ENCODE peak calls at places on chromosomes 4 and X, in ten cellular contexts. A is CD8-positive, alpha-beta memory T cell; W is iPS DF 6.9; K is sciatic nerve; J is fibroblast of lung; Q is left ventricle myocardium superior; D is heart right ventricle; T is AG08396; X is NB4; N is suprapubic skin. Z is an unnamed sample.

GRCh38 chrX:37684426-37684825 is 1.2 kb upstream of the XK start:
- DNase-seq in X (peak; percentile 45), N (no peak), A (no peak), K (no peak), Q (no peak), J (peak; percentile 13), D (no peak), W (no peak), T (no peak), Z (no peak)

GRCh38 chrX:45187731-45188130 is 12.9 kb downstream of the DIPK2B start:
- DNase-seq in W (no peak), T (no peak), D (no peak), Q (no peak), X (no peak), A (no peak), N (no peak), K (no peak), J (peak; percentile 1), Z (no peak)

GRCh38 chrX:154468217-154468616 is 10.1 kb downstream of the PLXNA3 start:
- DNase-seq in X (no peak), K (no peak), A (no peak), Q (no peak), T (no peak), W (no peak), J (no peak), D (no peak), N (no peak), Z (no peak)

GRCh38 chrX:149903889-149904748 is 23.1 kb downstream of the MAGEA8 start:
- DNase-seq in N (no peak), W (no peak), D (no peak), K (no peak), T (no peak), A (no peak), J (peak; percentile 9), X (no peak), Q (no peak), Z (no peak)

GRCh38 chr4:150784939-150785338 is 203.0 kb downstream of the MAB21L2 start:
- DNase-seq in Q (no peak), D (no peak), J (no peak), X (no peak), K (no peak), A (no peak), N (no peak), W (no peak), T (no peak), Z (no peak)

GRCh38 chr4:137156054-137156453 is 376.2 kb downstream of the PCDH18 start:
- DNase-seq in J (peak; percentile 74), K (no peak), W (no peak), N (no peak), D (no peak), T (peak; percentile 41), X (no peak), A (no peak), Q (no peak), Z (no peak)

GRCh38 chr4:109921384-109921808 is 8.7 kb downstream of the EGF start:
- DNase-seq in N (no peak), D (no peak), K (no peak), T (peak; percentile 20), Q (no peak), X (no peak), A (no peak), W (no peak), J (peak; percentile 34), Z (no peak)

GRCh38 chr4:185143596-185143969 is 517 bp downstream of the SLC25A4 start:
- DNase-seq in K (no peak), D (peak; percentile 72), J (peak; percentile 27), W (no peak), X (peak; percentile 33), A (peak; percentile 14), T (peak; percentile 45), N (no peak), Q (peak; percentile 84), Z (no peak)

GRCh38 chr4:188439641-188440311 is 300.5 kb downstream of the TRIML1 start:
- DNase-seq in A (no peak), T (no peak), N (no peak), Q (peak; percentile 56), K (no peak), D (peak; percentile 31), J (peak; percentile 14), X (no peak), W (no peak), Z (no peak)

GRCh38 chrX:9861711-9862110 is 75.5 kb downstream of the SHROOM2 start:
- DNase-seq in Q (no peak), K (no peak), N (no peak), T (no peak), D (no peak), X (no peak), W (no peak), J (no peak), A (no peak), Z (no peak)

GRCh38 chr4:139575072-139575471 is 19.1 kb upstream of the SETD7 start:
- DNase-seq in A (no peak), D (no peak), T (no peak), J (no peak), N (no peak), K (no peak), Q (no peak), X (no peak), W (no peak), Z (no peak)

GRCh38 chr4:47690611-47691010 is 147.3 kb downstream of the CORIN start:
- DNase-seq in D (no peak), X (peak; percentile 9), A (no peak), T (no peak), Q (no peak), W (no peak), N (no peak), J (no peak), K (no peak), Z (no peak)

GRCh38 chrX:101729986-101730385 is 70.3 kb upstream of the ARMCX2 start:
- DNase-seq in N (no peak), A (no peak), T (no peak), J (no peak), K (no peak), D (no peak), W (no peak), Q (no peak), X (no peak), Z (no peak)

GRCh38 chrX:77446029-77446585 is 1.1 kb upstream of the FGF16 start:
- DNase-seq in A (no peak), Q (peak; percentile 30), J (no peak), W (no peak), X (peak; percentile 25), D (peak; percentile 15), T (no peak), N (no peak), K (no peak), Z (no peak)

GRCh38 chr4:94803181-94803580 is 45.4 kb downstream of the BMPR1B start:
- DNase-seq in X (no peak), D (no peak), J (no peak), K (no peak), T (no peak), N (no peak), W (no peak), Q (no peak), A (no peak), Z (no peak)

GRCh38 chr4:140756292-140757219 is at the start of gene TBC1D9:
- DNase-seq in N (peak; percentile 84), Q (peak; percentile 88), X (peak; percentile 12), K (peak; percentile 82), T (peak; percentile 69), W (peak; percentile 79), J (peak; percentile 70), D (peak; percentile 84), A (no peak), Z (peak; percentile 91)

GRCh38 chr4:134544303-134544761 is 342.7 kb upstream of the PABPC4L start:
- DNase-seq in X (no peak), K (no peak), W (no peak), D (no peak), A (no peak), J (no peak), T (no peak), Q (no peak), N (no peak), Z (no peak)

GRCh38 chr4:15003891-15004700 is 1.8 kb downstream of the CPEB2 start:
- DNase-seq in J (no peak), T (peak; percentile 12), N (peak; percentile 82), K (peak; percentile 69), X (peak; percentile 71), W (no peak), D (peak; percentile 50), Q (peak; percentile 75), A (peak; percentile 44), Z (peak; percentile 60)

GRCh38 chr4:120083152-120083551 is 16.5 kb upstream of the MAD2L1 start:
- DNase-seq in N (no peak), W (no peak), A (no peak), J (no peak), D (no peak), Q (no peak), K (no peak), T (no peak), X (no peak), Z (no peak)

GRCh38 chr4:132056466-132056865 is 1092.6 kb upstream of the PCDH10 start:
- DNase-seq in W (no peak), J (peak; percentile 9), D (no peak), Q (no peak), K (no peak), T (no peak), X (no peak), A (no peak), N (no peak), Z (no peak)

GRCh38 chrX:101028562-101028961 is 23.3 kb downstream of the TRMT2B start:
- DNase-seq in J (no peak), W (no peak), Q (no peak), N (no peak), X (no peak), D (no peak), A (no peak), K (no peak), T (no peak), Z (no peak)

Z was measured in H1.